ENCODE peak calls at places on chromosomes 12 and 14, in eight cellular contexts. A is MM.1S, K is HCT116, Y is neural progenitor cell, G is hepatocyte, H is OCI-LY7, Z is GM23338, F is PC-3. R is an unnamed sample.

GRCh38 chr14:22892488-22892887 is 9.5 kb downstream of the REM2 start:
- DNase-seq in Z (peak; percentile 39), A (no peak), G (no peak), K (no peak), Y (no peak), F (no peak), H (no peak), R (no peak)

GRCh38 chr14:104113631-104114420 is 24.6 kb upstream of the KIF26A start:
- DNase-seq in Y (no peak), Z (no peak), F (no peak), A (no peak), H (no peak), K (no peak), G (no peak), R (no peak)

GRCh38 chr12:94644622-94645021 is 5.7 kb downstream of the TMCC3 start:
- DNase-seq in K (no peak), Z (no peak), H (no peak), G (no peak), F (peak; percentile 92), A (no peak), Y (no peak), R (peak; percentile 70)

GRCh38 chr14:86510503-86510902 is 980.6 kb downstream of the FLRT2 start:
- DNase-seq in F (no peak), Y (no peak), Z (no peak), A (no peak), G (no peak), K (no peak), H (no peak), R (no peak)

GRCh38 chr14:91830777-91831176 is 36.6 kb downstream of the TC2N start:
- DNase-seq in A (no peak), Y (peak; percentile 45), K (no peak), G (peak; percentile 9), H (no peak), F (peak; percentile 59), Z (peak; percentile 85), R (no peak)

GRCh38 chr14:57089901-57090300 is 178.8 kb downstream of the EXOC5 start:
- DNase-seq in G (no peak), K (no peak), H (no peak), Z (no peak), F (no peak), Y (no peak), A (no peak), R (no peak)

GRCh38 chr12:100651694-100652093 is 78.2 kb downstream of the GAS2L3 start:
- DNase-seq in Z (no peak), Y (peak; percentile 28), A (no peak), K (no peak), F (no peak), G (no peak), H (no peak), R (no peak)

GRCh38 chr12:12510141-12510540 is 52.5 kb downstream of the DUSP16 start:
- DNase-seq in K (no peak), Z (no peak), Y (no peak), A (no peak), G (no peak), F (peak; percentile 64), H (no peak), R (peak; percentile 92)

GRCh38 chr12:39145175-39145999 is 240.0 kb upstream of the CPNE8 start:
- DNase-seq in F (peak; percentile 70), H (no peak), A (no peak), K (no peak), Y (peak; percentile 35), G (peak; percentile 31), Z (peak; percentile 75), R (peak; percentile 6)

GRCh38 chr14:50055461-50056228 is 60.7 kb downstream of the VCPKMT start:
- DNase-seq in A (no peak), G (no peak), F (no peak), H (peak; percentile 71), K (no peak), Z (peak; percentile 39), Y (peak; percentile 10), R (peak; percentile 35)

GRCh38 chr14:34951286-34951685 is 31.5 kb upstream of the SRP54 start:
- DNase-seq in K (no peak), Z (no peak), F (no peak), G (no peak), H (no peak), A (no peak), Y (no peak), R (peak; percentile 43)

GRCh38 chr12:114746297-114747074 is 62.5 kb upstream of the TBX3 start:
- DNase-seq in F (no peak), Z (no peak), Y (no peak), G (no peak), H (no peak), K (no peak), A (no peak), R (peak; percentile 29)

GRCh38 chr12:64077922-64078321 is 144.2 kb downstream of the KICS2 start:
- DNase-seq in Z (peak; percentile 42), F (peak; percentile 54), Y (no peak), A (no peak), K (no peak), H (no peak), G (no peak), R (peak; percentile 35)

GRCh38 chr12:55933158-55933798 is 2.3 kb downstream of the DGKA start:
- DNase-seq in A (no peak), F (peak; percentile 91), H (no peak), G (no peak), Z (no peak), K (peak; percentile 22), Y (no peak), R (peak; percentile 57)

GRCh38 chr12:40376533-40377267 is 151.9 kb downstream of the LRRK2 start:
- DNase-seq in Y (no peak), K (no peak), Z (no peak), G (no peak), A (no peak), F (no peak), H (no peak), R (no peak)

GRCh38 chr14:100658514-100658886 is 68.2 kb upstream of the DLK1 start:
- DNase-seq in Y (peak; percentile 50), K (no peak), A (no peak), H (no peak), Z (no peak), F (no peak), G (peak; percentile 32), R (no peak)

GRCh38 chr12:57604454-57605307 is at the start of gene DTX3:
- DNase-seq in A (peak; percentile 26), F (no peak), G (peak; percentile 64), H (no peak), K (no peak), Z (peak; percentile 70), Y (peak; percentile 66), R (peak; percentile 74)

GRCh38 chr12:130213249-130213648 is 51.0 kb downstream of the FZD10 start:
- DNase-seq in A (no peak), K (no peak), Y (no peak), G (no peak), H (no peak), Z (no peak), F (no peak), R (no peak)

GRCh38 chr12:20188930-20189653 is 179.2 kb upstream of the PDE3A start:
- DNase-seq in K (no peak), Y (peak; percentile 47), A (no peak), H (no peak), Z (no peak), F (no peak), G (peak; percentile 47), R (no peak)

GRCh38 chr12:53039851-53040250 is 10.0 kb upstream of the TNS2 start:
- DNase-seq in Y (no peak), A (no peak), G (no peak), K (no peak), H (no peak), Z (no peak), F (no peak), R (no peak)

GRCh38 chr12:27576667-27577347 is 52.8 kb downstream of the PPFIBP1 start:
- DNase-seq in H (no peak), G (no peak), Z (no peak), Y (no peak), K (no peak), F (no peak), A (no peak), R (no peak)

GRCh38 chr12:27575780-27576154 is 51.8 kb downstream of the PPFIBP1 start:
- DNase-seq in Y (no peak), K (no peak), A (no peak), H (no peak), F (peak; percentile 49), G (no peak), Z (no peak), R (no peak)

GRCh38 chr12:27575099-27575779 is 51.2 kb downstream of the PPFIBP1 start:
- DNase-seq in Y (no peak), K (no peak), H (no peak), Z (no peak), G (no peak), F (peak; percentile 46), A (no peak), R (no peak)

GRCh38 chr12:27578689-27579372 is 54.8 kb downstream of the PPFIBP1 start:
- DNase-seq in G (no peak), H (no peak), F (no peak), A (no peak), K (no peak), Z (no peak), Y (no peak), R (no peak)

GRCh38 chr12:27577688-27578087 is 53.7 kb downstream of the PPFIBP1 start:
- DNase-seq in F (peak; percentile 43), G (no peak), Z (no peak), Y (no peak), K (no peak), H (no peak), A (no peak), R (no peak)
- TF ChIP-seq EZH2phosphoT487 in F (no peak), G (no peak), Z (no peak), Y (no peak), K (no peak), H (no peak), A (no peak), R (no peak)

GRCh38 chr14:76546426-76547221 is 170.7 kb downstream of the ESRRB start:
- DNase-seq in A (no peak), Z (peak; percentile 87), K (peak; percentile 50), F (peak; percentile 29), G (peak; percentile 35), H (peak; percentile 34), Y (peak; percentile 78), R (peak; percentile 29)
- TF ChIP-seq EZH2phosphoT487 in A (no peak), Z (no peak), K (no peak), F (no peak), G (no peak), H (no peak), Y (no peak), R (no peak)

GRCh38 chr14:74867673-74868072 is 8.3 kb downstream of the PROX2 start:
- DNase-seq in A (no peak), Y (no peak), H (no peak), Z (no peak), F (no peak), K (no peak), G (no peak), R (peak; percentile 83)
- TF ChIP-seq EZH2phosphoT487 in A (no peak), Y (no peak), H (no peak), Z (no peak), F (no peak), K (no peak), G (no peak), R (no peak)

DNA sequence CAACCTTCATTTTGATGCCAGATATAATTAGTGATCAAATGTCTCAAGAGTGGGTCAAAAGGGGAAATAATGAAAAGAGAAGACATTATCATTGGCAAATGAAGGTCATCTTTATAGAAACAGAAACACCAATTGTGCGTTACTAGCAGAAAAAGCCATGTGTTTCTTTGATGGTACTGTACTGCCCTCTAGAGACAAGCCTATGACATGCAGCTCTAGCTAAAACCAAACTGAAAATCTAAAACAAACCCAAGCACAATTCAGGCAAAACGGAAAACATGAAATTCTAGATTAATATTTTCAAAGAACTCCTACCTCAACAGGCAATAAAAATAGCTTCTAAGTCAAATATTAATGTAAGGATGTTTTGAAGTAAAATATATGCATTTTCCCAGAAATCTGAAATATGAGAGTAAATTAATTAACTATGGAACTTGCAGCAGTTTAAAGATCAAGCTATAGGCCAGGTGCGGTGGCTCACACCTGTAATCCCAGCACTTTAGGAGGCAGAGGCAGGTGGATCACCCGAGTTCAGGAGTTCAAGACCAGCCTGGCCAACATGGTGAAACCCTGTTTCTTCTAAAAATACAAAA is 115.4 kb downstream of the KLHL28 start:
- DNase-seq in G (peak; percentile 68), H (peak; percentile 58), A (peak; percentile 36), K (peak; percentile 28), Y (peak; percentile 59), Z (peak; percentile 72), F (peak; percentile 75), R (peak; percentile 68)
- TF ChIP-seq EZH2phosphoT487 in G (no peak), H (no peak), A (no peak), K (no peak), Y (no peak), Z (no peak), F (no peak), R (no peak)

R was measured in GM23248.